ENCODE peak calls at places on chromosome 5, in seven cellular contexts. I, G, Q, A, X, U and N are unnamed samples.

GRCh38 chr5:43251754-43252153 is 59.7 kb downstream of the NIM1K start:
- DNase-seq in I (no peak), G (no peak), Q (no peak), A (no peak), X (no peak), U (no peak), N (no peak)

GRCh38 chr5:156052697-156053455 is 274.1 kb upstream of the SGCD start:
- DNase-seq in I (no peak), G (no peak), Q (no peak), A (no peak), X (no peak), U (no peak), N (no peak)

GRCh38 chr5:161167001-161167765 is 315.2 kb upstream of the ATP10B start:
- DNase-seq in I (no peak), G (no peak), Q (no peak), A (peak), X (no peak), U (no peak), N (peak)

GRCh38 chr5:173736923-173737412 is 120.5 kb upstream of the BOD1 start:
- DNase-seq in I (no peak), G (peak), Q (no peak), A (peak), X (no peak), U (no peak), N (no peak)

GRCh38 chr5:91401175-91401574 is 18.1 kb upstream of the ARRDC3 start:
- DNase-seq in I (no peak), G (no peak), Q (no peak), A (no peak), X (no peak), U (no peak), N (no peak)

GRCh38 chr5:143506881-143507552 is 103.5 kb upstream of the NR3C1 start:
- DNase-seq in I (peak), G (peak), Q (no peak), A (no peak), X (peak), U (peak), N (peak)

GRCh38 chr5:158848634-158849033 is 251.1 kb downstream of the EBF1 start:
- DNase-seq in I (no peak), G (no peak), Q (no peak), A (no peak), X (no peak), U (no peak), N (no peak)

GRCh38 chr5:159518361-159518760 is 188.1 kb upstream of the IL12B start:
- DNase-seq in I (no peak), G (no peak), Q (no peak), A (no peak), X (peak), U (no peak), N (peak)

GRCh38 chr5:154753792-154754191 is 1.4 kb upstream of the LARP1 start:
- DNase-seq in I (peak), G (peak), Q (no peak), A (no peak), X (peak), U (peak), N (peak)

GRCh38 chr5:116442095-116442534 is 132.5 kb downstream of the SEMA6A start:
- DNase-seq in I (peak), G (peak), Q (no peak), A (peak), X (peak), U (peak), N (peak)

GRCh38 chr5:176679365-176680225 is 32.3 kb downstream of the TSPAN17 start:
- DNase-seq in I (no peak), G (no peak), Q (no peak), A (no peak), X (no peak), U (no peak), N (no peak)

GRCh38 chr5:83095973-83096539 is 18.7 kb downstream of the XRCC4 start:
- DNase-seq in I (peak), G (peak), Q (no peak), A (no peak), X (peak), U (peak), N (peak)